ENCODE peak calls at places on chromosome 22, in five cellular contexts. R, M, Q, O and F are unnamed samples.

GRCh38 chr22:30185129-30185528 is 61.4 kb downstream of the LIF start:
- DNase-seq in Q (no peak), R (no peak), M (no peak), O (no peak), F (no peak)

GRCh38 chr22:28154856-28155255 is 235.8 kb upstream of the PITPNB start:
- DNase-seq in O (no peak), Q (no peak), M (no peak), R (no peak), F (no peak)

GRCh38 chr22:37020192-37020479 is 594 bp downstream of the MPST start:
- DNase-seq in Q (no peak), M (no peak), R (no peak), O (no peak), F (peak; percentile 40)

GRCh38 chr22:32106930-32107329 is 52.2 kb downstream of the C22orf42 start:
- DNase-seq in Q (no peak), R (no peak), O (no peak), M (peak; percentile 72), F (peak; percentile 46)

GRCh38 chr22:43098356-43098755 is 9.2 kb upstream of the TTLL1 start:
- DNase-seq in O (no peak), M (no peak), Q (no peak), R (no peak), F (no peak)

GRCh38 chr22:50676211-50676636 is 3.6 kb downstream of the SHANK3 start:
- DNase-seq in O (no peak), Q (no peak), M (no peak), R (no peak), F (no peak)

GRCh38 chr22:20013382-20013871 is 3.2 kb downstream of the ARVCF start:
- DNase-seq in M (peak; percentile 88), R (no peak), O (no peak), Q (peak; percentile 82), F (peak; percentile 75)

GRCh38 chr22:43482310-43482625 is 70.5 kb downstream of the MPPED1 start:
- DNase-seq in Q (no peak), R (no peak), M (peak; percentile 11), O (no peak), F (no peak)

GRCh38 chr22:49086181-49086580 is 741.5 kb downstream of the BRD1 start:
- DNase-seq in Q (peak; percentile 11), O (no peak), M (no peak), R (no peak), F (no peak)

GRCh38 chr22:24938741-24939341 is 7.7 kb downstream of the LHFPL7 start:
- DNase-seq in R (peak; percentile 38), O (peak; percentile 10), Q (no peak), M (peak; percentile 94), F (peak; percentile 64)

GRCh38 chr22:45296628-45297297 is 12.0 kb downstream of the UPK3A start:
- DNase-seq in Q (no peak), M (no peak), R (peak; percentile 75), O (peak; percentile 13), F (no peak)

GRCh38 chr22:41474878-41475451 is 6.0 kb downstream of the ACO2 start:
- DNase-seq in Q (no peak), M (no peak), R (no peak), O (no peak), F (no peak)

GRCh38 chr22:33302049-33302545 is 243.9 kb upstream of the SYN3 start:
- DNase-seq in Q (peak; percentile 84), O (no peak), R (no peak), M (peak; percentile 93), F (peak; percentile 91)

GRCh38 chr22:27987557-27987956 is 68.5 kb upstream of the PITPNB start:
- DNase-seq in Q (no peak), O (no peak), R (no peak), M (no peak), F (no peak)

DNA sequence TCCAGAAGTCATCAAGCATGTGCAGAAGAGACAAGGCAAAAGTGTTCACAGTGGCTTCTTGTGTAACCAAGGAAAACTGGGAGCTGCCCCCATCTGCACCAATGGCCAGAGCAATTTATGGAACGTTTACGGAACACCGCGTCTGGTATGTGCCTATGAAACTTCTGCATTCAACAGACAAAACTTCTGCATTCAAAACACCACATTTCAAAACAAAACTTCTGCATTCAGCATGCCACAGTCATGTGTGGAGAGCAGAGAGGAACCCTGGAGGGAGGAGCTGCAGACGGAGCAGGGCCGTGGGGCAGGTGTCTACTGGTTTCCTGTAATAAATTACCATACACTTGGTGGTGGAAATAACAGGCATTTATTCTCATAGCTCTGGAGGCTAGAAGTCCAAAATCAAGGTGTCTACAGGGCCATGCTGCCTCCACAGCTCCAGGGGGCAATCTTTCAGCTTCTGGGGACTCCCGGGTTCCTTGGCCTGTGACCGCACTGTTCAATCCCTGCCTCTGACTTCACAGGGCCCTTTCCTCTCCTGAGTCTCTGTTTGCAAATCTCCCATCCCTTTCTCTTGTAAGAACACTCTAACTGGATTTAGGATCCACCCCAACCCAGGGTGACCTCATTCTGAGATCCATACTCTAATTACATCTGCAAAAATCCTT is 32.2 kb downstream of the RPL3 start:
- DNase-seq in Q (no peak), R (no peak), M (no peak), O (no peak), F (no peak)
- H3K4me1 ChIP-seq in Q (peaks cover 35% of the 10 kb centered on the region), R (no peaks in the 10 kb centered on the region), M (no peaks in the 10 kb centered on the region), O (no peaks in the 10 kb centered on the region), F (no peaks in the 10 kb centered on the region)

GRCh38 chr22:46654426-46654825 is 34.2 kb downstream of the GRAMD4 start:
- DNase-seq in Q (no peak), M (no peak), O (no peak), R (no peak), F (no peak)

GRCh38 chr22:46656856-46657654 is 36.9 kb downstream of the GRAMD4 start:
- DNase-seq in O (no peak), R (no peak), Q (no peak), M (no peak), F (no peak)

GRCh38 chr22:46657655-46657953 is 37.4 kb downstream of the GRAMD4 start:
- DNase-seq in M (no peak), Q (no peak), R (no peak), O (no peak), F (no peak)

GRCh38 chr22:46654927-46655595 is 34.9 kb downstream of the GRAMD4 start:
- DNase-seq in Q (no peak), R (no peak), O (no peak), M (no peak), F (no peak)

DNA sequence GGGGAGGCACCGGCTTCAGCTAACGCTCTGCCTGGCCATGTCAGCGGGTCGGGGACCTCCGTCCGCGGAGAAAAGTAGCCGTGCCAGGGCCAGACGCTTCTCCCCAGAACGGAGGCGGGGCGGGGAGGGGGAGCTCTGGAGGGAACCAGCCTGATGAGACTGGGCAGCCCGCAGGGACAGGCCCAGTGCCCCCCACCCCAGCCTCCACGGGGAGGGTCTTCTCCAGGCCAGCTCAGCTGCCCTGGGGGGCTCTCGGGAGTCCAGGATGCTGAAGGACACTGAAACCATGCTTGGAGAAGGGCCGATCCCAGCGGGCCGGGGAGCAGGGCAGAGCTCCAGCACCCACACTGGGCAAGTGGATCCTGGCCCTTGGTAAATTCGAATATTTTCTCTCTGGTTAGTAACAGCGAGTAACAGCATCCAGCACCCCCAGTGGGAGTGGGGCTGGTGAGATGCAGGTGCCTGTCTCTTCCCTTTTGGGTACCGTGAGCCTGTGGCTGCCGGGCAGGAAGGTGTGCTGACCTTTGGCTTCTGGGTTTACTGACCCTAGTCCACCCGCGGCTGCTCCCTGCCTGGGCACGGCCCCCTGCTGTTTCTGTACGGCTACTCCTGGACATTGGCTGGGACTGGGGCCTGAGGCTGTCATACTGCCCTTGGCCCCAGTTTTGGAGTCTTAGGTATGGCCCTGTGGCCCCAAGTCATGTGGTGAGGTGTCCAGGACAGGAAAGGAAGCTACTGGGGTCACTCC is 35.8 kb downstream of the GRAMD4 start:
- DNase-seq in Q (no peak), O (no peak), M (no peak), R (no peak), F (no peak)
- H3K4me1 ChIP-seq in Q (peaks cover 5% of the 10 kb centered on the region), O (peaks cover 20% of the 10 kb centered on the region), M (no peaks in the 10 kb centered on the region), R (peaks cover 9% of the 10 kb centered on the region), F (no peaks in the 10 kb centered on the region)

GRCh38 chr22:35353318-35353717 is 27.6 kb upstream of the HMOX1 start:
- DNase-seq in M (no peak), R (no peak), Q (peak; percentile 84), O (no peak), F (no peak)

GRCh38 chr22:35352214-35353111 is 28.4 kb upstream of the HMOX1 start:
- DNase-seq in R (no peak), Q (peak; percentile 90), O (no peak), M (peak; percentile 83), F (peak; percentile 64)

GRCh38 chr22:35355744-35356420 is 25.0 kb upstream of the HMOX1 start:
- DNase-seq in R (no peak), O (no peak), M (no peak), Q (no peak), F (no peak)

GRCh38 chr22:35350539-35351503 is 30.1 kb upstream of the HMOX1 start:
- DNase-seq in R (peak; percentile 78), Q (peak; percentile 95), O (peak; percentile 74), M (peak; percentile 92), F (peak; percentile 96)

GRCh38 chr22:35354068-35354467 is 26.8 kb upstream of the HMOX1 start:
- DNase-seq in O (no peak), M (no peak), Q (no peak), R (no peak), F (no peak)
- H3K4me1 ChIP-seq in O (peaks cover 16% of the 10 kb centered on the region), M (peaks cover 7% of the 10 kb centered on the region), Q (peaks cover 20% of the 10 kb centered on the region), R (peaks cover 16% of the 10 kb centered on the region), F (peaks cover 10% of the 10 kb centered on the region)

DNA sequence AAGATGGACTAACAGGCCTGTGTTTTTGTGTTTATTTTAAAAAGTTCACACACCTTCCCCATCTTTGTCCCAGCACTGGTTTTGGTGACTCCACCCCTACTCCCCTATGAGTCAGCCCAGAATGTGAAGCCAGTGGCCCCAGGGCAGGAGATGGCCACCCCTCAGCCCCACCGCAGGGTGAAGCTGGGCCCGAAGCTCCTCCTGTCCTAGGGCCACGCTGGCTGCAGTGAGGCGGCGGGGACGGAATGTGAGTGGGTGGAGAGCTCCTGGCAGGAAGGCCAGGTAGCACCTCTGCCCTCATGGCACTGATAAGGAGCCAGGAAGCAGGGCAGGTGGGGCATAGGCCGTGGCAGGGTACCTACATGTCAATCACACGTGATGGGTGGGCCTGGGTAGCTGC is 39.9 kb downstream of the SGSM3 start:
- DNase-seq in M (no peak), R (no peak), O (no peak), Q (peak; percentile 42), F (no peak)
- H3K4me1 ChIP-seq in M (no peaks in the 10 kb centered on the region), R (peaks cover 4% of the 10 kb centered on the region), O (peaks cover 4% of the 10 kb centered on the region), Q (peaks cover 3% of the 10 kb centered on the region), F (no peaks in the 10 kb centered on the region)